ENCODE peak calls at places on chromosomes 12 and 14, in five cellular contexts. One of them, this sample, is unnamed.
A peak's percentile ranks its signal among the peaks of the same experiment; 100 is the strongest.

GRCh38 chr12:109910969-109911348 is 10.9 kb downstream of the TCHP start:
- DNase-seq in right atrium auricular region: no peak
- DNase-seq in CD4-positive, CD25-positive, alpha-beta regulatory T cell: peak; percentile 36
- DNase-seq in HL-60: peak; percentile 54
- DNase-seq in lung: no peak
- DNase-seq in this sample: no peak

GRCh38 chr14:99081156-99081765 is 190.7 kb downstream of the BCL11B start:
- DNase-seq in right atrium auricular region: no peak
- DNase-seq in CD4-positive, CD25-positive, alpha-beta regulatory T cell: no peak
- DNase-seq in HL-60: no peak
- DNase-seq in lung: no peak
- DNase-seq in this sample: no peak

GRCh38 chr14:102779574-102780315 is 2.5 kb downstream of the TRAF3 start:
- DNase-seq in right atrium auricular region: no peak
- DNase-seq in CD4-positive, CD25-positive, alpha-beta regulatory T cell: no peak
- DNase-seq in HL-60: peak; percentile 34
- DNase-seq in lung: no peak
- DNase-seq in this sample: no peak

GRCh38 chr12:52082988-52083637 is 3.6 kb downstream of the SMIM41 start:
- DNase-seq in right atrium auricular region: peak; percentile 70
- DNase-seq in CD4-positive, CD25-positive, alpha-beta regulatory T cell: peak; percentile 57
- DNase-seq in HL-60: peak; percentile 59
- DNase-seq in lung: peak; percentile 59
- DNase-seq in this sample: no peak

GRCh38 chr14:67650694-67651093 is 23.7 kb downstream of the VTI1B start:
- DNase-seq in right atrium auricular region: no peak
- DNase-seq in CD4-positive, CD25-positive, alpha-beta regulatory T cell: no peak
- DNase-seq in HL-60: no peak
- DNase-seq in lung: no peak
- DNase-seq in this sample: peak; percentile 11

GRCh38 chr14:52891800-52892199 is 59.0 kb downstream of the FERMT2 start:
- DNase-seq in right atrium auricular region: no peak
- DNase-seq in CD4-positive, CD25-positive, alpha-beta regulatory T cell: no peak
- DNase-seq in HL-60: no peak
- DNase-seq in lung: no peak
- DNase-seq in this sample: no peak

GRCh38 chr14:99772371-99773283 is 20.6 kb upstream of the EML1 start:
- DNase-seq in right atrium auricular region: no peak
- DNase-seq in CD4-positive, CD25-positive, alpha-beta regulatory T cell: no peak
- DNase-seq in HL-60: no peak
- DNase-seq in lung: no peak
- DNase-seq in this sample: no peak

GRCh38 chr12:65632131-65632855 is 192.0 kb upstream of the HMGA2 start:
- DNase-seq in right atrium auricular region: no peak
- DNase-seq in CD4-positive, CD25-positive, alpha-beta regulatory T cell: no peak
- DNase-seq in HL-60: no peak
- DNase-seq in lung: no peak
- DNase-seq in this sample: no peak

GRCh38 chr12:105109465-105110212 is 2.1 kb downstream of the WASHC4 start:
- DNase-seq in right atrium auricular region: no peak
- DNase-seq in CD4-positive, CD25-positive, alpha-beta regulatory T cell: peak; percentile 44
- DNase-seq in HL-60: no peak
- DNase-seq in lung: no peak
- DNase-seq in this sample: no peak

GRCh38 chr12:110921262-110921661 is 883 bp upstream of the MYL2 start:
- DNase-seq in right atrium auricular region: no peak
- DNase-seq in CD4-positive, CD25-positive, alpha-beta regulatory T cell: no peak
- DNase-seq in HL-60: no peak
- DNase-seq in lung: no peak
- DNase-seq in this sample: no peak

GRCh38 chr12:77214136-77214535 is 148.8 kb upstream of the E2F7 start:
- DNase-seq in right atrium auricular region: no peak
- DNase-seq in CD4-positive, CD25-positive, alpha-beta regulatory T cell: no peak
- DNase-seq in HL-60: no peak
- DNase-seq in lung: no peak
- DNase-seq in this sample: no peak

GRCh38 chr14:22973217-22974032 is 8.9 kb downstream of the AJUBA start:
- DNase-seq in right atrium auricular region: no peak
- DNase-seq in CD4-positive, CD25-positive, alpha-beta regulatory T cell: peak; percentile 58
- DNase-seq in HL-60: peak; percentile 41
- DNase-seq in lung: no peak
- DNase-seq in this sample: no peak

GRCh38 chr12:131527736-131528135 is 183.2 kb upstream of the SFSWAP start:
- DNase-seq in right atrium auricular region: no peak
- DNase-seq in CD4-positive, CD25-positive, alpha-beta regulatory T cell: no peak
- DNase-seq in HL-60: no peak
- DNase-seq in lung: no peak
- DNase-seq in this sample: no peak

GRCh38 chr12:27548301-27549199 is 24.5 kb downstream of the PPFIBP1 start:
- DNase-seq in right atrium auricular region: no peak
- DNase-seq in CD4-positive, CD25-positive, alpha-beta regulatory T cell: no peak
- DNase-seq in HL-60: no peak
- DNase-seq in lung: no peak
- DNase-seq in this sample: no peak

GRCh38 chr14:105974902-105975301 is 448.5 kb downstream of the TMEM121 start:
- DNase-seq in right atrium auricular region: no peak
- DNase-seq in CD4-positive, CD25-positive, alpha-beta regulatory T cell: peak; percentile 46
- DNase-seq in HL-60: no peak
- DNase-seq in lung: no peak
- DNase-seq in this sample: no peak

GRCh38 chr12:75859868-75860267 is 171.7 kb downstream of the PHLDA1 start:
- DNase-seq in right atrium auricular region: no peak
- DNase-seq in CD4-positive, CD25-positive, alpha-beta regulatory T cell: no peak
- DNase-seq in HL-60: no peak
- DNase-seq in lung: no peak
- DNase-seq in this sample: no peak

GRCh38 chr12:124075836-124076235 is 102.8 kb downstream of the ZNF664 start:
- DNase-seq in right atrium auricular region: no peak
- DNase-seq in CD4-positive, CD25-positive, alpha-beta regulatory T cell: no peak
- DNase-seq in HL-60: no peak
- DNase-seq in lung: no peak
- DNase-seq in this sample: no peak

GRCh38 chr12:8692573-8692972 is 5.2 kb upstream of the RIMKLB start:
- DNase-seq in right atrium auricular region: no peak
- DNase-seq in CD4-positive, CD25-positive, alpha-beta regulatory T cell: no peak
- DNase-seq in HL-60: no peak
- DNase-seq in lung: no peak
- DNase-seq in this sample: no peak

GRCh38 chr12:42469355-42470006 is 120.1 kb downstream of the PRICKLE1 start:
- DNase-seq in right atrium auricular region: no peak
- DNase-seq in CD4-positive, CD25-positive, alpha-beta regulatory T cell: peak; percentile 57
- DNase-seq in HL-60: peak; percentile 39
- DNase-seq in lung: no peak
- DNase-seq in this sample: no peak

GRCh38 chr12:20588057-20588456 is 107.1 kb upstream of the SLCO1C1 start:
- DNase-seq in right atrium auricular region: no peak
- DNase-seq in CD4-positive, CD25-positive, alpha-beta regulatory T cell: no peak
- DNase-seq in HL-60: no peak
- DNase-seq in lung: no peak
- DNase-seq in this sample: no peak

GRCh38 chr12:19095869-19096480 is 33.6 kb upstream of the PLEKHA5 start:
- DNase-seq in right atrium auricular region: no peak
- DNase-seq in CD4-positive, CD25-positive, alpha-beta regulatory T cell: no peak
- DNase-seq in HL-60: no peak
- DNase-seq in lung: no peak
- DNase-seq in this sample: no peak

GRCh38 chr14:105853089-105853906 is 326.9 kb downstream of the TMEM121 start:
- DNase-seq in right atrium auricular region: peak; percentile 52
- DNase-seq in CD4-positive, CD25-positive, alpha-beta regulatory T cell: no peak
- DNase-seq in HL-60: no peak
- DNase-seq in lung: no peak
- DNase-seq in this sample: no peak

GRCh38 chr12:67415473-67415872 is 146.3 kb downstream of the CAND1 start:
- DNase-seq in right atrium auricular region: no peak
- DNase-seq in CD4-positive, CD25-positive, alpha-beta regulatory T cell: peak; percentile 13
- DNase-seq in HL-60: no peak
- DNase-seq in lung: no peak
- DNase-seq in this sample: no peak

GRCh38 chr12:102962986-102963385 is 5.5 kb downstream of the ASCL1 start:
- DNase-seq in right atrium auricular region: no peak
- DNase-seq in CD4-positive, CD25-positive, alpha-beta regulatory T cell: no peak
- DNase-seq in HL-60: no peak
- DNase-seq in lung: no peak
- DNase-seq in this sample: no peak

GRCh38 chr12:102959391-102959790 is 1.9 kb downstream of the ASCL1 start:
- DNase-seq in right atrium auricular region: no peak
- DNase-seq in CD4-positive, CD25-positive, alpha-beta regulatory T cell: no peak
- DNase-seq in HL-60: no peak
- DNase-seq in lung: no peak
- DNase-seq in this sample: no peak

GRCh38 chr12:102960766-102961487 is 3.5 kb downstream of the ASCL1 start:
- DNase-seq in right atrium auricular region: no peak
- DNase-seq in CD4-positive, CD25-positive, alpha-beta regulatory T cell: no peak
- DNase-seq in HL-60: no peak
- DNase-seq in lung: no peak
- DNase-seq in this sample: no peak

GRCh38 chr12:102962532-102962931 is 5.1 kb downstream of the ASCL1 start:
- DNase-seq in right atrium auricular region: no peak
- DNase-seq in CD4-positive, CD25-positive, alpha-beta regulatory T cell: no peak
- DNase-seq in HL-60: no peak
- DNase-seq in lung: no peak
- DNase-seq in this sample: no peak

DNA sequence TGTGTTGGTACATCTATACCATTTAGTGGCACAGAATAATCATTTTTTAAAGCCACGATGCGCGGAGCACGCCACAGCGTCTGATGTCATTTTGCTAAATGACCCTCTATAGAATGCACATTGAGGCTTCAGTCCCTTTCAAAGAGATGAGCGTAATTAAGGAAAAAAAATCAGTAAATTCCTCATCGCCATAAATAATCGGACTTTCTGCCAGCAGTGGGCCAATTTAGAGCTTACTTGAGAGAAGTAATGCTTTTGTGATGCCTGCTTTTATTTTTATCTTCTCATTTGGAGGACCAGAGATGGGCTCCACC is 4.0 kb downstream of the ASCL1 start:
- DNase-seq in right atrium auricular region: no peak
- DNase-seq in CD4-positive, CD25-positive, alpha-beta regulatory T cell: no peak
- DNase-seq in HL-60: no peak
- DNase-seq in lung: no peak
- DNase-seq in this sample: no peak
- H3K27me3 ChIP-seq in right atrium auricular region: peaks cover 31% of the 10 kb centered on the region
- H3K27me3 ChIP-seq in CD4-positive, CD25-positive, alpha-beta regulatory T cell: peaks cover 57% of the 10 kb centered on the region
- H3K27me3 ChIP-seq in HL-60: peaks cover 76% of the 10 kb centered on the region
- H3K27me3 ChIP-seq in lung: peaks cover 22% of the 10 kb centered on the region
- H3K27me3 ChIP-seq in this sample: peaks cover 94% of the 10 kb centered on the region

DNA sequence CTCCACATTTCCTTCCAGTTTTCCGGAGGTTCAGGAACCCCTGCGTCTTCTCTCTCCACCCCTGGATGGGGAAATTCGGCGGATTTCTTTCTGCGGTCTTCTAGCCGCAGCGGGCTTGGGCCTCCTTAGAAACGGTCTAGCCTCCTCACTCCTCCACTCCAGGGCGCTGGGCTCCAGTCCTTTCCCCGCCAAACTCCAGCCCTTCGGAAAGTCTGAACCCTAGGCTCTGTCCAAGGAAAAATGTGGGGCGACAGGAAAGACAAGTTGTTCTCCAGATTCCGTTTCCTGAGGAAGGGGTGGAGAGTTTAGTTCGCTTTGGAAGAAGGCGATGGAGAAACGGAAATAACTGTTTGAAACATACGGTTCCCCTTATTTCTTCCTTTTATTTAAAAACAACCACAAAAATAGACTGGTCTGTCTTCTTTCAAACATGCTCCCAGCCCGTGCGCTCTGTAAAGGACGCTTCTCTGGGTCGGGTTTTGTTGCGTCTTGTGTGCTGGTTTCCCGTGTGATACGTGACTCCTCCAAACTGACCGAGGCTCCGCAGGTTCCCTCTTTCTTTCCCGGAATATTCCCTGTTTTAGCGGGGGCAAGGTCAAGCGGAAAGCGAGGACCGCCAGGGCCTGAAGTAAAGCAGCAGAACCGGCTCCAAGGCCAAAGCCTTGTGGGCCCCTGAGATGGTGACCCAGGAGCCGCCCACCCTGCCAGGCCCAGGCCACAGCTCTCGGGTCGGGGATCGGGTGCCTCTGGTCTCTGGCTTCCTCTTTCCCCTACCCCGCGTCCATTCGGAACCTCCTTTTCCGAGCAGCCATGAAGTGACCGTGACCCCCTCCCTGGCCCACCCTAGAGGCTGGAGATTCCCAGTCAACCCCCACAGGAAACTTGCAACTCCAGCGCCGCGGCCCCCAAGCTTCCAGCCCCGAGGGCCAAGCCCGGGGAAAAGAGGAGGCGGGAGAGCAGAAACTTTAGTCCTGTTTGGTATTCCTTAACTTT is 1.1 kb upstream of the HOXC10 start:
- DNase-seq in right atrium auricular region: no peak
- DNase-seq in CD4-positive, CD25-positive, alpha-beta regulatory T cell: no peak
- DNase-seq in HL-60: peak; percentile 62
- DNase-seq in lung: no peak
- DNase-seq in this sample: no peak
- H3K27me3 ChIP-seq in right atrium auricular region: peaks cover 74% of the 10 kb centered on the region
- H3K27me3 ChIP-seq in CD4-positive, CD25-positive, alpha-beta regulatory T cell: peaks cover 56% of the 10 kb centered on the region
- H3K27me3 ChIP-seq in HL-60: peaks cover 42% of the 10 kb centered on the region
- H3K27me3 ChIP-seq in lung: peaks cover 32% of the 10 kb centered on the region
- H3K27me3 ChIP-seq in this sample: no peaks in the 10 kb centered on the region

GRCh38 chr12:3933074-3933818 is 60.0 kb upstream of the PARP11 start:
- DNase-seq in right atrium auricular region: no peak
- DNase-seq in CD4-positive, CD25-positive, alpha-beta regulatory T cell: no peak
- DNase-seq in HL-60: no peak
- DNase-seq in lung: no peak
- DNase-seq in this sample: no peak

GRCh38 chr12:3931721-3932120 is 58.5 kb upstream of the PARP11 start:
- DNase-seq in right atrium auricular region: no peak
- DNase-seq in CD4-positive, CD25-positive, alpha-beta regulatory T cell: no peak
- DNase-seq in HL-60: no peak
- DNase-seq in lung: no peak
- DNase-seq in this sample: no peak

GRCh38 chr12:3931206-3931605 is 58.0 kb upstream of the PARP11 start:
- DNase-seq in right atrium auricular region: no peak
- DNase-seq in CD4-positive, CD25-positive, alpha-beta regulatory T cell: peak; percentile 14
- DNase-seq in HL-60: no peak
- DNase-seq in lung: no peak
- DNase-seq in this sample: no peak

GRCh38 chr12:3928538-3929220 is 55.5 kb upstream of the PARP11 start:
- DNase-seq in right atrium auricular region: no peak
- DNase-seq in CD4-positive, CD25-positive, alpha-beta regulatory T cell: no peak
- DNase-seq in HL-60: peak; percentile 11
- DNase-seq in lung: no peak
- DNase-seq in this sample: no peak

DNA sequence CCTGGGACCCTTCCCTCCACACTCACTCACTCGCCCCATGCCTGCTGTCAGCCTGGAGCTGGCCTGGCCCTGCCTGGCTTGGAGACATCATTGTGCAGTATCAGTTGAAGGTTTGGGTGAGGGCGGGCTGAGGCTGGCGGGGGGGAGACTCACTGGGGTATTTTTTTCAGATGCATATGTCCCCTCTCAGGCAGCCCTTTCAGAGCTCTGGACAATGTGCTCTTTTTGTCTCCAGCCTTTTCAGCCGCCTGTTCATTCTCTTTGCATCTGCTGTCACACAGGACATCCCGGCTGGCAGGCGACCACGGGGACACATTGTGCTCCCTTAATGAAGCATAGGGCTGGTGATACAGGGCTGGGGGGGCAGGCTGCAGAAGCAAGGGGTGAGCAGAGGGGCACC is 57.0 kb upstream of the PARP11 start:
- DNase-seq in right atrium auricular region: no peak
- DNase-seq in CD4-positive, CD25-positive, alpha-beta regulatory T cell: no peak
- DNase-seq in HL-60: no peak
- DNase-seq in lung: no peak
- DNase-seq in this sample: no peak
- H3K27me3 ChIP-seq in right atrium auricular region: no peaks in the 10 kb centered on the region
- H3K27me3 ChIP-seq in CD4-positive, CD25-positive, alpha-beta regulatory T cell: peaks cover 2% of the 10 kb centered on the region
- H3K27me3 ChIP-seq in HL-60: no peaks in the 10 kb centered on the region
- H3K27me3 ChIP-seq in lung: no peaks in the 10 kb centered on the region
- H3K27me3 ChIP-seq in this sample: peaks cover 43% of the 10 kb centered on the region

GRCh38 chr12:53843545-53843944 is 91.8 kb upstream of the CISTR start:
- DNase-seq in right atrium auricular region: no peak
- DNase-seq in CD4-positive, CD25-positive, alpha-beta regulatory T cell: no peak
- DNase-seq in HL-60: no peak
- DNase-seq in lung: no peak
- DNase-seq in this sample: no peak
- H3K27me3 ChIP-seq in right atrium auricular region: peaks cover 5% of the 10 kb centered on the region
- H3K27me3 ChIP-seq in CD4-positive, CD25-positive, alpha-beta regulatory T cell: peaks cover 15% of the 10 kb centered on the region
- H3K27me3 ChIP-seq in HL-60: peaks cover 11% of the 10 kb centered on the region
- H3K27me3 ChIP-seq in lung: no peaks in the 10 kb centered on the region
- H3K27me3 ChIP-seq in this sample: no peaks in the 10 kb centered on the region